ENCODE peak calls at places on chromosomes 3 and 15, in nine cellular contexts. U is body of pancreas, S is A549, Y is colonic mucosa, J is tibial artery, R is GM23338, D is neuronal stem cell, P is H9, W is ovary. B is an unnamed sample.

GRCh38 chr15:53962646-53963561 is 15.3 kb upstream of the UNC13C start:
- DNase-seq in U (no peak), S (no peak), Y (peak; percentile 24), J (no peak), R (peak; percentile 32), D (peak; percentile 30), P (peak; percentile 30), W (no peak), B (peak; percentile 49)

GRCh38 chr15:50344006-50344464 is 11.0 kb downstream of the GABPB1 start:
- DNase-seq in U (no peak), S (no peak), Y (peak; percentile 65), J (no peak), R (no peak), D (no peak), P (no peak), W (no peak), B (no peak)

GRCh38 chr15:45630958-45631691 is 3.7 kb upstream of the SQOR start:
- DNase-seq in U (no peak), S (no peak), Y (peak; percentile 66), J (no peak), R (no peak), D (no peak), P (no peak), W (no peak), B (no peak)

GRCh38 chr3:71244153-71245051 is 339.1 kb downstream of the FOXP1 start:
- DNase-seq in U (no peak), S (no peak), Y (no peak), J (peak; percentile 83), R (no peak), D (no peak), P (no peak), W (peak; percentile 47), B (no peak)

GRCh38 chr15:99403597-99403996 is 152.3 kb downstream of the LRRC28 start:
- DNase-seq in U (no peak), S (no peak), Y (no peak), J (no peak), R (no peak), D (no peak), P (no peak), W (no peak), B (no peak)

GRCh38 chr3:190017575-190018288 is 103.0 kb downstream of the P3H2 start:
- DNase-seq in U (peak; percentile 28), S (no peak), Y (peak; percentile 48), J (no peak), R (peak; percentile 38), D (no peak), P (no peak), W (no peak), B (no peak)

GRCh38 chr3:197611255-197611654 is 55.5 kb upstream of the BDH1 start:
- DNase-seq in U (no peak), S (no peak), Y (no peak), J (no peak), R (no peak), D (no peak), P (no peak), W (no peak), B (no peak)

GRCh38 chr3:86743233-86743632 is 247.7 kb downstream of the VGLL3 start:
- DNase-seq in U (no peak), S (no peak), Y (no peak), J (no peak), R (no peak), D (no peak), P (no peak), W (no peak), B (no peak)

GRCh38 chr3:156037356-156037755 is 83.0 kb upstream of the KCNAB1 start:
- DNase-seq in U (no peak), S (no peak), Y (no peak), J (no peak), R (no peak), D (no peak), P (no peak), W (no peak), B (no peak)

GRCh38 chr3:150239764-150240163 is 168.3 kb upstream of the TSC22D2 start:
- DNase-seq in U (no peak), S (no peak), Y (no peak), J (no peak), R (no peak), D (no peak), P (no peak), W (no peak), B (no peak)
- H3K27ac ChIP-seq in U (no peak overlapping the region), S (no peak overlapping the region), Y (no peak overlapping the region), J (peak overlapping the region; percentile 76), R (no peak overlapping the region), D (no peak overlapping the region), P (no peak overlapping the region), W (no peak overlapping the region), B (no peak overlapping the region)

GRCh38 chr3:42214064-42214463 is 51.9 kb downstream of the CCK start:
- DNase-seq in U (no peak), S (no peak), Y (no peak), J (no peak), R (no peak), D (no peak), P (no peak), W (no peak), B (no peak)
- H3K4me1 ChIP-seq in U (no peaks in the 10 kb centered on the region), S (no peaks in the 10 kb centered on the region), Y (no peaks in the 10 kb centered on the region), J (no peaks in the 10 kb centered on the region), R (no peaks in the 10 kb centered on the region), D (no peaks in the 10 kb centered on the region), P (no peaks in the 10 kb centered on the region), W (no peaks in the 10 kb centered on the region), B (no peaks in the 10 kb centered on the region)

DNA sequence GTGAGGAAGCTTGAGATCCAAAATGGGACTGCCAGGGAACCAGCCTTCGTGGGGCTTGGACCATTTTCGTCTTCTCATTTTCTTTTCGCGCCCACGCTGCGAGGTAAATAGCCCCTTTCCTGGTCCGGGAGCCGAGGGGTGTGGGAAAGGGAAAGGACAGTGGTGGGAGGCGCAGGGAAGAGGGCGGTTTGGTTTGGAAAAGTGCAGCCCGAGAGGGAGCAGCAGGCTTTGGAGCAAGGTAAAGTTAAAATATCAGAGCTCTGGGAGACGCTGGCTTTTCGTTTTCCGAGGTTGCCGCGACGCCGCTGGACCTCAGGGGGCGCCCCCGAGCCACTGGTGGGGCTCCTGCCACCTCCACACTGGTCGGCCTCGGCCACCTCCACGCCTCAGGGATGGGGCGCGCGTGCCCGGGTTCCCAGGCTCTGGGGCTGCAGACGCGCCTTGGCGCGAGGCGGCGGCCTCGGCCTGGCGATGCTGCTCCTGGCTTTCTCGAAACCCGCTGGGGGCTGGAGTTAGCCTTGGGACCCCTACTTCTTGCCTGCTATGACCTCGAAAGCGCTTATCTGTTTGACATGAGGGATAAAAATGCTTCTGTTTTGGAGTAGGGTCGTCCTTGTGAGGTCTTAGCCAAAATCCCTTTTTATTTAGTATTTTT is 3.2 kb downstream of the PTPRG start:
- DNase-seq in U (peak; percentile 78), S (no peak), Y (peak; percentile 83), J (peak; percentile 94), R (peak; percentile 83), D (peak; percentile 72), P (peak; percentile 81), W (peak; percentile 90), B (peak; percentile 95)
- H3K27ac ChIP-seq in U (no peak overlapping the region), S (no peak overlapping the region), Y (no peak overlapping the region), J (peak overlapping the region; percentile 92), R (no peak overlapping the region), D (no peak overlapping the region), P (no peak overlapping the region), W (peak overlapping the region; percentile 52), B (peak overlapping the region; percentile 75)

DNA sequence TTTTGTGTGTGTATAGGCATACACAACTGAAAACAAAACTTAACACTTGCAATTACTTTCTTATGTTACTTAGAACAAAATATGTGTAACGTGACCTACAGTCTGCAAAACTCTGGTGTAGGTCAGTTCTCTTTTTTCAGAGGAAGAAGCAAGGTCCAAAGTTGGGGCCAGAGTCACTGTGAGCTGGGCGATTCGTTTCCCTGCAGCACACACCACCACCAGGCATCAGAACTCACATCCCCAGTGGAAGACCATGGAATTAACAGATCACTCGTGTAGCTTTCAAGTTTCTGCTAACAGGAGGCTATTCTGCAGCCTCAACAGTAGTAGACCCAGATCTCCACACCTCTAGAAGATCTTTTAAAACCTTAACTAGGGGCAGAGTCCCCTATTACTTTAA is 25.8 kb downstream of the ANP32A start:
- DNase-seq in U (no peak), S (no peak), Y (no peak), J (no peak), R (no peak), D (no peak), P (no peak), W (no peak), B (no peak)
- H3K4me1 ChIP-seq in U (peaks cover 65% of the 10 kb centered on the region), S (peaks cover 30% of the 10 kb centered on the region), Y (peaks cover 21% of the 10 kb centered on the region), J (peaks cover 25% of the 10 kb centered on the region), R (peaks cover 77% of the 10 kb centered on the region), D (peaks cover 35% of the 10 kb centered on the region), P (peaks cover 38% of the 10 kb centered on the region), W (peaks cover 18% of the 10 kb centered on the region), B (peaks cover 68% of the 10 kb centered on the region)

DNA sequence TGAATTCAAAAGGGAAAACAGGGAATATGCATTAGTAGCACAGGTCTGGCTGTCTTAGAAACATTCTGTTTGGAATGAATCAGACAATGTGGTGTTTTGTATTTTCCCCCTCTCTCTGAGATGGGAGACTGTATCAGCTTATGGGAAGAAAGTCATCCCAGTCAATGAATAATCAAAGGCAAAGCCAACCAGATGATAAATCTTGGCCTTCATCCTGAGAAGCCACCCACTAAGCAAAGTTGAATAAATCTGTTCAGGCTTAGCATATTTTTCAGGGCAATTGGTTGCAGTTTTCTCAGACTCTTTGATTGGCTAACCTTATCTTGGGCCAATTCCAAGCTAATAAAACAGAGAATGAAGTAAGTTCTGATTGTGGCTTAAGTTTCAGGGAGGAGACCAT is 63.6 kb upstream of the ARL8B start:
- DNase-seq in U (no peak), S (no peak), Y (no peak), J (no peak), R (no peak), D (no peak), P (no peak), W (no peak), B (no peak)
- H3K27ac ChIP-seq in U (no peak overlapping the region), S (peak overlapping the region; percentile 73), Y (no peak overlapping the region), J (no peak overlapping the region), R (no peak overlapping the region), D (no peak overlapping the region), P (no peak overlapping the region), W (no peak overlapping the region), B (no peak overlapping the region)

DNA sequence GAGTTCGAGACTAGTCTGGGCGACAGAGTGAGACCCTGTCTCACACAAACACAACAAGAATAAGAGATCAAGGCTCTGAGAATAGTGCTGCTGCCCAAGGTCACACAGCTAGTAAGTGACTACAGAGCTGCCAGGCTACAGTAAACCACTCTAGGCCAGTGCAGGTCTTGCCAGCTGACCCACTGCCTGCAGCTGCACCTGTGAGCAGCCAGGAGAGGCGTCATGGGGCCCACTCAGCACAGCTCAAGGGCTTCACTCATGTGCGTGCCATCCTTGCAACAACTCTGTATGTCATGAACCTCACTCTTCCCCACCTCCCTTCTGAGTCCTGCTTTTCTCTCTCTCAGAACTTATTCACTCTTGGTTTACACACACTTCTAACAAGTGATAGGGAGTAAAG is 176.7 kb downstream of the SMAD6 start:
- DNase-seq in U (peak; percentile 46), S (no peak), Y (no peak), J (no peak), R (no peak), D (no peak), P (no peak), W (no peak), B (no peak)
- H3K4me1 ChIP-seq in U (peaks cover 18% of the 10 kb centered on the region), S (peaks cover 32% of the 10 kb centered on the region), Y (no peaks in the 10 kb centered on the region), J (peaks cover 23% of the 10 kb centered on the region), R (peaks cover 4% of the 10 kb centered on the region), D (peaks cover 7% of the 10 kb centered on the region), P (no peaks in the 10 kb centered on the region), W (peaks cover 2% of the 10 kb centered on the region), B (peaks cover 19% of the 10 kb centered on the region)